ENCODE peak calls at places on chromosomes 11 and 22, in ten cellular contexts. Q is D721Med, Y is gastrocnemius medialis, O is GM23338, X is OCI-LY7, P is uterus, A is lower lobe of right lung, L is A549, D is psoas muscle, Z is AG09319. U is an unnamed sample.
A peak's percentile ranks its signal among the peaks of the same experiment; 100 is the strongest.

GRCh38 chr11:45723421-45723820 is 58.0 kb upstream of the CHST1 start:
- DNase-seq in Q (no peak), Y (no peak), O (peak; percentile 29), X (no peak), P (no peak), A (no peak), L (no peak), D (no peak), Z (no peak), U (no peak)

GRCh38 chr11:106493751-106494150 is 416.3 kb downstream of the AASDHPPT start:
- DNase-seq in Q (no peak), Y (no peak), O (no peak), X (no peak), P (no peak), A (no peak), L (no peak), D (no peak), Z (peak; percentile 59), U (no peak)

GRCh38 chr11:6403539-6403938 is 13.3 kb downstream of the SMPD1 start:
- DNase-seq in Q (no peak), Y (no peak), O (no peak), X (no peak), P (no peak), A (no peak), L (no peak), D (no peak), Z (no peak), U (no peak)

GRCh38 chr11:34492806-34493414 is 20.7 kb downstream of the ELF5 start:
- DNase-seq in Q (peak; percentile 63), Y (no peak), O (peak; percentile 87), X (peak; percentile 67), P (peak; percentile 44), A (peak; percentile 68), L (peak; percentile 75), D (no peak), Z (peak; percentile 22), U (peak; percentile 78)

GRCh38 chr22:31829505-31829904 is 75.7 kb downstream of the DEPDC5 start:
- DNase-seq in Q (no peak), Y (no peak), O (no peak), X (no peak), P (no peak), A (no peak), L (peak; percentile 77), D (no peak), Z (peak; percentile 61), U (peak; percentile 72)

GRCh38 chr11:113475160-113475761 is at the start of gene DRD2:
- DNase-seq in Q (no peak), Y (no peak), O (peak; percentile 66), X (no peak), P (no peak), A (no peak), L (no peak), D (no peak), Z (no peak), U (no peak)

GRCh38 chr11:1564535-1565172 is 7.4 kb downstream of the DUSP8 start:
- DNase-seq in Q (peak; percentile 90), Y (no peak), O (peak; percentile 84), X (peak; percentile 16), P (peak; percentile 78), A (no peak), L (no peak), D (peak; percentile 75), Z (peak; percentile 8), U (no peak)

GRCh38 chr22:25563757-25564319 is 637 bp upstream of the GRK3 start:
- DNase-seq in Q (no peak), Y (no peak), O (peak; percentile 51), X (peak; percentile 45), P (peak; percentile 26), A (peak; percentile 57), L (no peak), D (no peak), Z (no peak), U (peak; percentile 37)

GRCh38 chr11:73308963-73309960 is 1.2 kb downstream of the ARHGEF17 start:
- DNase-seq in Q (no peak), Y (peak; percentile 60), O (peak; percentile 96), X (no peak), P (peak; percentile 86), A (peak; percentile 94), L (peak; percentile 84), D (peak; percentile 91), Z (peak; percentile 93), U (no peak)

GRCh38 chr22:44576311-44577260 is 78.6 kb upstream of the RTL6 start:
- DNase-seq in Q (no peak), Y (no peak), O (no peak), X (no peak), P (no peak), A (peak; percentile 28), L (no peak), D (peak; percentile 42), Z (no peak), U (no peak)

GRCh38 chr11:31812392-31813241 is 1.5 kb upstream of the PAX6 start:
- DNase-seq in Q (peak; percentile 27), Y (no peak), O (peak; percentile 51), X (no peak), P (no peak), A (no peak), L (no peak), D (peak; percentile 53), Z (no peak), U (no peak)

GRCh38 chr22:28950567-28951411 is 67.4 kb downstream of the ZNRF3 start:
- DNase-seq in Q (no peak), Y (no peak), O (no peak), X (no peak), P (no peak), A (no peak), L (no peak), D (no peak), Z (no peak), U (no peak)

GRCh38 chr11:110200241-110200640 is 96.2 kb downstream of the RDX start:
- DNase-seq in Q (no peak), Y (no peak), O (peak; percentile 33), X (no peak), P (no peak), A (no peak), L (no peak), D (no peak), Z (no peak), U (peak; percentile 16)

GRCh38 chr11:76861490-76861953 is 804 bp downstream of the ACER3 start:
- DNase-seq in Q (no peak), Y (no peak), O (peak; percentile 6), X (peak; percentile 23), P (no peak), A (no peak), L (no peak), D (no peak), Z (no peak), U (no peak)

GRCh38 chr22:45295492-45295891 is 10.7 kb downstream of the UPK3A start:
- DNase-seq in Q (no peak), Y (no peak), O (no peak), X (no peak), P (no peak), A (no peak), L (no peak), D (no peak), Z (no peak), U (no peak)

GRCh38 chr22:23716811-23717801 is 26.3 kb downstream of the RGL4 start:
- DNase-seq in Q (peak; percentile 95), Y (peak; percentile 66), O (peak; percentile 96), X (peak; percentile 94), P (peak; percentile 83), A (peak; percentile 91), L (peak; percentile 76), D (peak; percentile 90), Z (peak; percentile 61), U (peak; percentile 85)
- TF ChIP-seq CTCF in Q (no peak), Y (no peak), O (no peak), X (no peak), P (peak; percentile 20), A (no peak), L (no peak), D (no peak), Z (no peak), U (no peak)

DNA sequence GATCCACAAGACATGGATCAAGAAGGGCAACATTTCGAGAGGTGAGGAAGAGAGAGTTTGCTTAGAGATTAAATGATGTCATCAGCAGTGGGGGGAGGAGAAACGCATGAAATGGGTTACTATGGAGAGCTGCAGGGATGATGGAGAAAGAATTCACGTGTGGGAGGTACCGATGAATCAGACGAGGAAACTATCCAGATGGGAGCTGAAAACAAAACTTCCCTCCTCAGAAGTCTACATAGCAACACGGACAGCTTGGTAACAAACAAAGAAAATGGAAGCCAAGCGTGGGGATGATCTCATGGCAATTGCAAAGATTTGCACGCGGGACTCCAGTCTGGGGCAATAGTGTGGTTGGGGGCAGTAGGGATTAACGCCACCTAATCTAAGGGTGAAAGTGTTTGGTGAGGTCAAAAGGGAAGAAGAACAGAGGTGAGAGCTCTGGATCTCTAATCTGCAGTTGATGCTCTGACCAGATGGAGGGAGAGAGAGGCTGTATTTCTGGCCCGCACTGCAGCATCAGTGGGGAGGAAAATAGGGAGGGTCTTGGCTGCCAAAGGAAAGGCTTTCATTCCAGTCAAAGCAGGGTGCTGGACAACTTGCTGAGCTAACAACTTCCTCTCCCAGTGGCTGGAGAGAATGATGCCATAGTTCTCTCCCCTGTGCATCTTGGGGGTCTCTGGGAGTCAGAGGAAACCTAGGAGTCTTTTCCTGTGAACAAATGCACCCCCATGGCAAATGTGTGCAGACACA is 43.4 kb upstream of the CSNK2A3 start:
- DNase-seq in Q (no peak), Y (no peak), O (no peak), X (no peak), P (peak; percentile 70), A (no peak), L (no peak), D (no peak), Z (peak; percentile 78), U (no peak)
- TF ChIP-seq CTCF in Q (no peak), Y (no peak), O (no peak), X (no peak), P (no peak), A (no peak), L (no peak), D (no peak), Z (no peak), U (no peak)

DNA sequence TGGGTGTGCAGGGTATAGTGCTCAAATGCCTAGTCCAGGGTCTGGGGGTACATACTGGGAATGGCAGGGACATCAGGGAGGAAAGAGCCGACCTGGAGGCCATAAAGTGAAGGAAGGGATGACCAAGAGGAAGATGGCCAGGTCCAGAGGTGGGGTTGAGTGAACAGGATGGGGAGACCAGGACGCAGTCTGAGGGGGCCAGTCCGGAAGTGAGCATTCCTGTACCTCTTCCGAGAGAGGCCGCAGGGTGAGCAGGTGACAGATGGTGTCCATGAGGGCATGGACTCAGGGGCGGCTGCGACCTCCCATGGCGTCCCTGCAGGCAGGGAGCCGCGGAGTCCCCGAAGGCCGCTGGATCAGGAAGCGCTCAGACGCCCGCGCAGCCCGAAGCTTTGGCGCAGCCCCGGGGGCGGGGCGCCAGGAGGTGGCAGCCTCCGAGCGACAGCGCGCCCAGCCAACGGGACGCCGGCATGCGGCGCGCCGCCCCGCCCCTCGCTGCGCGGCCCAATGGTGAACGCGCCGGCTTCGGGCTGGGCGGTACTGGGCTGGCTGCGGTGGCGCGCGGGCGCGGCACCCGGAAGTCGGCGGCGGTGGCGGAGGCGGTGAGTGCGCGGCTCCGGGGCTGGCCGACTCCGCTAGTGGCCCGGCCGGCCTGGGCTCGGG is at the start of gene TANGO2:
- DNase-seq in Q (peak; percentile 90), Y (peak; percentile 84), O (peak; percentile 94), X (peak; percentile 96), P (peak; percentile 94), A (peak; percentile 94), L (peak; percentile 77), D (peak; percentile 96), Z (peak; percentile 70), U (peak; percentile 91)
- TF ChIP-seq CTCF in Q (no peak), Y (no peak), O (no peak), X (no peak), P (peak; percentile 5), A (no peak), L (no peak), D (no peak), Z (no peak), U (no peak)

GRCh38 chr11:43880640-43881159 is at the start of gene ALKBH3:
- DNase-seq in Q (peak; percentile 36), Y (peak; percentile 90), O (peak; percentile 97), X (no peak), P (peak; percentile 88), A (peak; percentile 95), L (peak; percentile 70), D (peak; percentile 96), Z (peak; percentile 85), U (peak; percentile 95)
- TF ChIP-seq CTCF in Q (no peak), Y (peak; percentile 16), O (no peak), X (no peak), P (peak; percentile 37), A (no peak), L (no peak), D (peak; percentile 6), Z (no peak), U (no peak)